ENCODE peak calls at places on chromosomes 16 and 17, in ten cellular contexts. T is endodermal cell; O is thoracic aorta; E is Caco-2; Y is ovary; G is uterus; Q is CD8-positive, alpha-beta T cell; S is kidney; F is BJ; D is cardiac fibroblast. A is an unnamed sample.

GRCh38 chr16:66427451-66427860 is 361 bp downstream of the BEAN1 start:
- DNase-seq in T (peak; percentile 77), F (no peak), E (no peak), D (no peak), S (no peak), Q (no peak), G (no peak), O (no peak), Y (no peak), A (peak; percentile 32)

GRCh38 chr16:70715860-70716357 is 30.1 kb upstream of the MTSS2 start:
- DNase-seq in T (no peak), O (no peak), Y (no peak), Q (peak; percentile 2), E (no peak), F (no peak), G (peak; percentile 35), D (peak; percentile 31), S (no peak), A (peak; percentile 86)

GRCh38 chr17:38657824-38658740 is 16.7 kb downstream of the EPOP start:
- DNase-seq in F (no peak), Y (no peak), Q (no peak), D (no peak), S (no peak), E (no peak), O (no peak), T (peak; percentile 43), G (no peak), A (no peak)

GRCh38 chr17:65482201-65482600 is 79.2 kb downstream of the AXIN2 start:
- DNase-seq in D (no peak), S (no peak), G (no peak), Y (no peak), Q (no peak), F (no peak), T (no peak), O (no peak), E (no peak), A (no peak)

GRCh38 chr17:29115906-29116651 is 64.1 kb downstream of the MYO18A start:
- DNase-seq in F (no peak), E (peak; percentile 62), T (peak; percentile 93), O (no peak), D (peak; percentile 67), Q (peak; percentile 35), G (no peak), Y (no peak), S (no peak), A (peak; percentile 38)

GRCh38 chr17:13792314-13792713 is 190.6 kb upstream of the HS3ST3A1 start:
- DNase-seq in T (no peak), D (peak; percentile 46), Y (no peak), F (no peak), O (no peak), E (no peak), G (no peak), S (no peak), Q (no peak), A (no peak)

GRCh38 chr17:37608369-37609169 is 649 bp downstream of the SYNRG start:
- DNase-seq in Y (no peak), F (no peak), Q (no peak), G (no peak), T (no peak), O (peak; percentile 5), E (peak; percentile 68), S (no peak), D (peak; percentile 40), A (peak; percentile 85)

GRCh38 chr16:10564591-10564990 is 15.8 kb downstream of the EMP2 start:
- DNase-seq in D (no peak), G (no peak), S (no peak), O (no peak), E (no peak), Q (no peak), Y (no peak), F (no peak), T (no peak), A (no peak)

GRCh38 chr17:16444258-16444886 is 29.0 kb downstream of the TRPV2 start:
- DNase-seq in E (peak; percentile 65), T (peak; percentile 86), Q (no peak), O (no peak), D (no peak), Y (no peak), F (no peak), S (no peak), G (no peak), A (no peak)

GRCh38 chr17:16442594-16443389 is 27.4 kb downstream of the TRPV2 start:
- DNase-seq in Q (no peak), S (no peak), F (no peak), G (no peak), D (peak; percentile 28), O (no peak), E (no peak), T (no peak), Y (no peak), A (no peak)

GRCh38 chr17:16440814-16441629 is 25.7 kb downstream of the TRPV2 start:
- DNase-seq in D (peak; percentile 28), T (no peak), Y (no peak), Q (no peak), E (no peak), O (no peak), F (no peak), S (no peak), G (no peak), A (no peak)

GRCh38 chr17:16442141-16442540 is 26.8 kb downstream of the TRPV2 start:
- DNase-seq in Y (no peak), S (no peak), D (peak; percentile 46), O (no peak), F (no peak), G (no peak), Q (no peak), T (no peak), E (no peak), A (peak; percentile 94)

GRCh38 chr17:16443390-16444257 is 28.3 kb downstream of the TRPV2 start:
- DNase-seq in F (no peak), E (peak; percentile 73), Y (no peak), G (no peak), O (no peak), S (no peak), T (peak; percentile 85), D (no peak), Q (no peak), A (no peak)
- H3K4me3 ChIP-seq in F (no peak overlapping the region), E (no peak overlapping the region), Y (no peak overlapping the region), G (no peak overlapping the region), O (no peak overlapping the region), S (no peak overlapping the region), T (peak overlapping the region; percentile 90), D (no peak overlapping the region), Q (no peak overlapping the region), A (no peak overlapping the region)

DNA sequence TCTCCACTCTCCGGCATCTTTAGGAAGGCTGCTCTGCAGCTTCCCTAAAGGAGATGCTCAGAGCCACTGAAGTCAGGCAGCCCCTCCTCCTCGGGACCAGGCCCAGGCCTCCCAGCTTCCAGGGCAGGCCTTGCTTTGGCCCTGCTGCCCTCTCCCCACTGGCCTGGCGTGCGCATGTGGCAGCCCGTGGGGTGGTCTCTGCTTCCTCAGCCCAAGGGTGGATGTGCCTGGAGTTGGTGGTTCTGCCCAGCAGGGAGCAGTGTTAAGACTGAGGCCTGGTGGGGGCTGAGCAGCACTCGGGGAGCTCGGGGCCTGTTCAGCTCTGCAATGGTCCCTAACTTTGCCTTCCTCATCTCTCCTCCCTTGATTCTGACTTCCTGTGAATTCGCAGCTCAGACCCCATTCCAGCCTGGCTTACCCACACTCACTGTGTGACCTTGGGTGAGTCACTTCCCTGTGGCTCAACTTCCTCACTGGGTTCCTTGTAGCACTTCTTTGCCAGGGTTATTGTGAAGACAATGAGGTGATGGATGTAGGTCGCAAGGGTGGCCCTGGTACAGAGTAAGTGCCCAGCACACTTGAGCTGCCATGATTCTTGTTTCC is 63.2 kb downstream of the NKD1 start:
- DNase-seq in O (no peak), F (no peak), Q (no peak), T (no peak), D (peak; percentile 55), S (peak; percentile 45), E (no peak), G (no peak), Y (no peak), A (peak; percentile 42)
- TF ChIP-seq CTCF in O (no peak), F (no peak), Q (no peak), T (no peak), D (no peak), S (no peak), E (no peak), G (no peak), Y (no peak), A (peak; percentile 20)

DNA sequence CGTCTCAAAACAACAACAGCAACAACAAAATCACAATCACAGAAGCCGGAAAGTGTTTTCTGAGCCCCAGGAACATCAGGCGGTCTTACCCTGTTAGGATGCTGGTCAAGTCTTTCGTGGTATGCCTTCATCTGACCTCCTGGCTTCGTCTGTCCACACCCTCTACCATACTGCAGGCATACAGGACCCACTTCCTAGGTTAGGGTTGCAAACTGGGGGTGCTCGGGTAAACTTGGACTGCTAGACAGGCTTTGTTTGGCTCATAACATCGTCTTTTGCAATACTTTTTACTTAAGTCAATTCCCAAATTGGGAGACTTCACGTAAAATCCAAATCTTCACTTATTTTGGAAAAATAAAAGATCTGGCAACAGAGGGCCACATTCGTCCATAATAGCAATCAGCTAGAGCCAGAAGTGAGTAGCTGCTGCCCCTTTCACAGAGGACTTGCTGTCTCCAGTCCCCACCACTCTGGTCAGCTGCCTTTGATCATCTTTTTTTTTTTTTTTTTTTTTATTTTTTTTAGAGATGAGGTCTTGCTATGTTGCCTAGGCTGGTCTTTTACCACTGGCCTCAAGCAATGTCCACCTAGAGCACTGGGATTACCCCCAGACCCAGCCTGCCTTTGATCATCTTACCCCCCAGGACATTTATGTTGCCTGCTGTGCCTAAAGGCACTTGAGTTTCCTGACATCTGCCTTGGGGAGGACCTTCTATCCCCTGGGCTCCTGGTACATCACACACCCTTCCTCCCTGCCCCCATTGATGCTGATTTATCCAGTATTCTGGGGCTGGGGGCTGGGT is 30.1 kb downstream of the CHD9 start:
- DNase-seq in S (no peak), D (no peak), Q (no peak), F (no peak), Y (peak; percentile 49), E (no peak), G (no peak), T (no peak), O (no peak), A (peak; percentile 22)
- H3K4me3 ChIP-seq in S (no peak overlapping the region), D (no peak overlapping the region), Q (no peak overlapping the region), F (no peak overlapping the region), Y (no peak overlapping the region), E (no peak overlapping the region), G (no peak overlapping the region), T (no peak overlapping the region), O (no peak overlapping the region), A (no peak overlapping the region)

GRCh38 chr17:77771145-77771544 is 187.4 kb upstream of the TNRC6C start:
- DNase-seq in F (no peak), O (no peak), S (no peak), Q (no peak), D (no peak), E (no peak), Y (no peak), T (no peak), G (no peak), A (no peak)

GRCh38 chr17:77771587-77771986 is 186.9 kb upstream of the TNRC6C start:
- DNase-seq in E (no peak), G (no peak), T (no peak), D (no peak), F (no peak), Q (no peak), S (no peak), Y (no peak), O (no peak), A (no peak)

GRCh38 chr17:77772899-77773358 is 185.6 kb upstream of the TNRC6C start:
- DNase-seq in Y (no peak), F (no peak), E (no peak), Q (no peak), O (no peak), S (no peak), T (peak; percentile 86), D (no peak), G (no peak), A (no peak)

GRCh38 chr17:77771998-77772397 is 186.5 kb upstream of the TNRC6C start:
- DNase-seq in G (no peak), E (no peak), Q (no peak), T (no peak), F (no peak), O (no peak), D (no peak), Y (no peak), S (no peak), A (no peak)

DNA sequence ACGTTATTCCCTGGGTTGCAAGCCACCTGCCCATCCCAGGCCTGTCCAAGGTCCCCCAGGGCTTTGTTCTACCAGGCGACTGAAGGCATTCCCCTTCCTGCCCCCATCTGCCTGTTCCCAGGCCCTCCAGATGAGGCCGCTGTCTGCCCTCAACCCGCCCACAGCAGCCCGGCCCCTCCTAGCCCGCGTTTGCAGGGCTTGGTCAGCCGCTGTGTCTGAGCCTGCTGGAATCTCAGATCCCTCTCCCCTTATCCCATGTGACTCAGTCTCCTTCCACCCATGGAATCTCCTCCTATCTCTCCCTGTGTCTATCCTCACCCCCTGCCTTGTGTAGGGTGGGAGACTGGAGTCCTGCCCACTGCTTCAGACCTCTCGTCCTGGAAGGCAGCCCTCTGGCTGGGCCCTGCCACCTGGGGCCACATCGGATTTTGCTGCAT is 186.0 kb upstream of the TNRC6C start:
- DNase-seq in F (no peak), Q (peak; percentile 66), Y (no peak), E (peak; percentile 63), D (peak; percentile 49), S (peak; percentile 73), G (peak; percentile 30), O (no peak), T (peak; percentile 98), A (peak; percentile 82)
- TF ChIP-seq CTCF in F (no peak), Q (peak; percentile 74), Y (no peak), E (peak; percentile 65), D (peak; percentile 80), S (peak; percentile 25), G (peak; percentile 56), O (no peak), T (peak; percentile 88), A (peak; percentile 92)